ENCODE peak calls at places on chromosomes 6 and 20, in five cellular contexts. M is H1, P is neuronal stem cell, C is mesenchymal stem cell, O is trophoblast cell. X is an unnamed sample.

GRCh38 chr6:130466052-130466743 is 100.4 kb downstream of the TMEM200A start:
- DNase-seq in M (no peak), P (no peak), C (no peak), O (no peak), X (no peak)

GRCh38 chr6:166415306-166415705 is 32.6 kb upstream of the MPC1 start:
- DNase-seq in M (no peak), P (no peak), C (no peak), O (no peak), X (no peak)

GRCh38 chr6:35980991-35981645 is 43.3 kb downstream of the SLC26A8 start:
- DNase-seq in M (no peak), P (no peak), C (no peak), O (peak), X (no peak)

GRCh38 chr6:168270274-168271174 is 49.1 kb downstream of the DACT2 start:
- DNase-seq in M (no peak), P (no peak), C (no peak), O (no peak), X (no peak)

GRCh38 chr20:8094415-8094818 is 37.6 kb upstream of the PLCB1 start:
- DNase-seq in M (no peak), P (no peak), C (peak), O (no peak), X (no peak)

GRCh38 chr20:61639200-61639599 is 387.1 kb downstream of the CDH4 start:
- DNase-seq in M (no peak), P (no peak), C (peak), O (no peak), X (no peak)

GRCh38 chr6:30463651-30464618 is 25.4 kb upstream of the HLA-E start:
- DNase-seq in M (no peak), P (no peak), C (peak), O (no peak), X (no peak)

GRCh38 chr6:6633898-6634734 is 45.6 kb downstream of the LY86 start:
- DNase-seq in M (no peak), P (no peak), C (no peak), O (no peak), X (no peak)

GRCh38 chr6:38307730-38308129 is 332.0 kb downstream of the BTBD9 start:
- DNase-seq in M (no peak), P (no peak), C (peak), O (no peak), X (no peak)
- H2BK120ac ChIP-seq in M (no peak), P (no peak), C (no peak), O (no peak), X (no peak)

DNA sequence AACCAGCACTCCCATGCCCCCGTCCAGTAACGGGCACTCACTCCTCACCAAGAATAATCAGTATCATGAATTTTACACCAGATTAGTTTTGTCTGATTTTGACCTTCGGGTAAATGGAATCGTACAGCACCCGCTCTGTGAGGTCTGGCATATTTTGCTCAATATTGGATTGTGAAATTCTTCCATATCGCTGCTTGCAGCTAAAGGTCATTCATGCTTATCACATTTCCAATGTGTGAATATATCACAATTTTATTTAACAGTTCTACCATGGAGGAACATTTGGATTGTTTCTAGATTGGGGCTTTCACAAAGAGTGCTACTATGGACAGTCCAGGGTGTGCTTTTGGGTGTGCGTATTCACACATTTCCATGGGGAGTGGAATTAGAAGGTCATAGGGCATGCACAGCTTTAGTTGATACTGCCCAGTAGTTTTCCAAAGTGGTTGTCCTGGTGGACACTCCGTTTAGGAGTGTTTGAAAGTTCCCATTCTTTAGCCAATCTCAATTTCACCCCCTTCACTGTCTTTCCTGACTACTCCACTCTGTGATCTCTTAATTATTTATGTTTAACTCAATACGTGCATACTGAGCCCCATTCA is 86.6 kb downstream of the ISM1 start:
- DNase-seq in M (no peak), P (no peak), C (no peak), O (no peak), X (no peak)
- H2BK12ac ChIP-seq in M (no peak), P (no peak), C (no peak), O (no peak), X (no peak)

DNA sequence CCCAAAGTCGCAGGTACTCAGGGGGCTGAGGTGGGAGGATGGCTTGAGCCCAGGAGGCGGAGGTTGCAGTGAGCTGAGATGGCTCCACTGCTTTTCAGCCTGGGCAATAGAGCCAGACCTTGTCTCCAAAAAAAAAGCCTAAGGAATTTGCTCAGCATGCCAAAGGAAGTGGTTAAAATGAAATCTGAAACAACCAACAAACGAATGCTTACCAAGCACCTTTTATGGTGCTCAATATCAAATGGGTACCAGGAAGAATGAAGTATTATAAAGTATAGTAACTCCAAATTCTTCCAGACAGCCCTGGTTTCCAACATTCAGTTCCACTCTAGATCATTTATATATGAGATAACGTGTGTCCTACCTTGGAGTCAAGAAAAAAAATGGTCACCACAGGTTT is 14.0 kb downstream of the GMDS start:
- DNase-seq in M (no peak), P (no peak), C (no peak), O (no peak), X (no peak)
- H2BK120ac ChIP-seq in M (no peak), P (no peak), C (no peak), O (no peak), X (no peak)

DNA sequence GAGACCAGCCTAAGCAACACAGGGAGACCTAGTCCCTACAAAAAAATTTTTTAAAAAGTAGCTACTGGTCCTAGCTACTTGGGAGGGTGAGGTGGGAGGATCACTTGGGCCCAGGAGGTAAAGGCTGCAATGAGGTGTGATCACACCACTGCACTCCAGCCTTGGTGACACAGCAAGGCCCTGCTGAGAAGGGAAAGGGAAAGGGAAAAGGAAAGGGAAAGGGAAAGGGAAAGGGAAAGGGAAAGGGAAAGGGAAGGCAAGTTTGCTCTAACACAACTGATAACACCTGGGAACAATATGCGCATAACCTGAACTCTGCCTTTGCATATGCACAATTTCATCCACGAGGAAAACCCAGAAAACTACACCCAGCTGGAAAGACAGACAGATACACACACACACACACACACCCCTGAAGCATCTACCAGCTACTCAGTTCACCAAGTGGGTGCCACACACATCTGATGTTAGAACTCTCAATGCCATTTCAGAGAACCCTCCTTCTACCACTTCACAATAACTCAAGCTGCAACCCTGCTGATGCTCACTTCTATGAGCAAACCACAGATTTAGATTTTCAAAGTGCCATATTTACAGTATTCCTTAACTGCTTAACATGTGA is 19.1 kb downstream of the B4GALT5 start:
- DNase-seq in M (no peak), P (no peak), C (no peak), O (no peak), X (no peak)
- H2BK12ac ChIP-seq in M (no peak), P (no peak), C (no peak), O (no peak), X (no peak)

GRCh38 chr6:139710578-139710977 is 336.1 kb upstream of the CITED2 start:
- DNase-seq in M (no peak), P (no peak), C (no peak), O (no peak), X (no peak)
- H2BK120ac ChIP-seq in M (no peak), P (no peak), C (no peak), O (no peak), X (no peak)

GRCh38 chr6:27814665-27815424 is 97.4 kb downstream of the OR2B2 start:
- DNase-seq in M (peak), P (peak), C (peak), O (peak), X (peak)
- H2BK12ac ChIP-seq in M (peak), P (peak), C (peak), O (peak), X (no peak)

X was measured in H9.